ENCODE peak calls at places on chromosomes 7 and 10, in nine cellular contexts. B, F, X, Y, H, E, Q, V and K are unnamed samples.

GRCh38 chr10:50592961-50593418 is 30.8 kb downstream of the SGMS1 start:
- DNase-seq in Q (no peak), X (no peak), V (no peak), B (no peak), Y (no peak), E (no peak), F (no peak), H (no peak), K (no peak)

GRCh38 chr10:95391570-95392249 is 100.9 kb upstream of the PDLIM1 start:
- DNase-seq in E (no peak), B (peak), Y (peak), F (no peak), V (no peak), H (peak), X (no peak), Q (no peak), K (peak)

GRCh38 chr7:35869810-35870209 is 69.0 kb downstream of the SEPTIN7 start:
- DNase-seq in Y (peak), V (no peak), Q (no peak), H (no peak), E (no peak), B (no peak), X (no peak), F (no peak), K (no peak)

GRCh38 chr10:108465871-108466641 is 1301.5 kb upstream of the SORCS1 start:
- DNase-seq in Q (no peak), H (no peak), X (no peak), F (no peak), Y (peak), V (no peak), E (peak), B (peak), K (no peak)

GRCh38 chr7:44153948-44154335 is 12.8 kb upstream of the MYL7 start:
- DNase-seq in Q (no peak), E (no peak), Y (no peak), H (no peak), V (no peak), F (no peak), X (no peak), B (no peak), K (no peak)

GRCh38 chr10:128096486-128097199 is 29.6 kb downstream of the MKI67 start:
- DNase-seq in F (no peak), Y (no peak), E (no peak), H (no peak), X (no peak), V (no peak), B (no peak), Q (no peak), K (no peak)

GRCh38 chr7:14720792-14721191 is 181.8 kb downstream of the DGKB start:
- DNase-seq in V (no peak), F (no peak), Q (no peak), X (no peak), E (no peak), B (no peak), H (no peak), Y (no peak), K (no peak)

GRCh38 chr7:88795553-88795952 is at the start of gene TEX47:
- DNase-seq in B (no peak), E (no peak), F (no peak), X (no peak), Y (no peak), H (no peak), V (no peak), Q (no peak), K (no peak)

GRCh38 chr10:99661370-99661749 is 2.1 kb downstream of the ENTPD7 start:
- DNase-seq in B (no peak), F (no peak), H (no peak), E (no peak), Q (no peak), X (peak), V (no peak), Y (peak), K (peak)

GRCh38 chr10:60258429-60258797 is 131.3 kb downstream of the ANK3 start:
- DNase-seq in Y (no peak), B (no peak), E (no peak), X (no peak), H (no peak), F (no peak), Q (no peak), V (no peak), K (no peak)

GRCh38 chr7:130667593-130668257 is 823 bp downstream of the COPG2 start:
- DNase-seq in B (peak), H (no peak), X (no peak), Q (no peak), V (no peak), E (peak), F (no peak), Y (no peak), K (peak)

GRCh38 chr7:41698726-41699125 is 4.2 kb downstream of the INHBA start:
- DNase-seq in H (no peak), X (no peak), B (peak), Q (no peak), V (no peak), E (no peak), F (no peak), Y (peak), K (no peak)

GRCh38 chr7:16918288-16918895 is 36.6 kb upstream of the AGR3 start:
- DNase-seq in H (no peak), Y (peak), B (peak), Q (no peak), V (peak), X (no peak), E (no peak), F (no peak), K (peak)

GRCh38 chr10:29240991-29241660 is 47.7 kb upstream of the LYZL1 start:
- DNase-seq in X (no peak), V (no peak), B (peak), Y (no peak), E (no peak), F (no peak), H (no peak), Q (no peak), K (no peak)

GRCh38 chr7:50644586-50644985 is 79.4 kb upstream of the DDC start:
- DNase-seq in B (no peak), F (no peak), Q (no peak), H (no peak), X (no peak), V (no peak), E (no peak), Y (no peak), K (no peak)

GRCh38 chr10:50585921-50586739 is 37.6 kb downstream of the SGMS1 start:
- DNase-seq in Y (no peak), E (no peak), X (no peak), V (no peak), F (no peak), B (no peak), H (no peak), Q (no peak), K (peak)

GRCh38 chr7:157840913-157841756 is 504.3 kb downstream of the DNAJB6 start:
- DNase-seq in B (peak), V (no peak), H (no peak), F (no peak), Q (no peak), Y (no peak), E (no peak), X (no peak), K (no peak)